ENCODE peak calls at places on chromosomes 2 and 18, in nine cellular contexts. L, Z, B, J, O, G, V, T and H are unnamed samples.

GRCh38 chr2:186641132-186641806 is 51.4 kb downstream of the ITGAV start:
- DNase-seq in L (no peak), Z (peak), B (no peak), J (no peak), O (no peak), G (no peak), V (no peak), T (no peak), H (no peak)

GRCh38 chr2:200471324-200471848 is 38.5 kb downstream of the KCTD18 start:
- DNase-seq in L (peak), Z (no peak), B (peak), J (no peak), O (peak), G (no peak), V (no peak), T (peak), H (no peak)

GRCh38 chr18:76488190-76488589 is 6.9 kb downstream of the ZNF516 start:
- DNase-seq in L (no peak), Z (no peak), B (no peak), J (no peak), O (no peak), G (peak), V (no peak), T (no peak), H (no peak)

GRCh38 chr2:68832161-68832869 is 38.9 kb downstream of the BMP10 start:
- DNase-seq in L (peak), Z (peak), B (peak), J (no peak), O (peak), G (peak), V (peak), T (no peak), H (no peak)

GRCh38 chr2:149739171-149739879 is 151.8 kb upstream of the MMADHC start:
- DNase-seq in L (no peak), Z (no peak), B (no peak), J (no peak), O (no peak), G (no peak), V (no peak), T (peak), H (no peak)

GRCh38 chr18:41395695-41396094 is 559.3 kb upstream of the PIK3C3 start:
- DNase-seq in L (no peak), Z (no peak), B (no peak), J (no peak), O (no peak), G (no peak), V (no peak), T (no peak), H (no peak)

GRCh38 chr2:126657146-126657635 is 1.2 kb downstream of the GYPC start:
- DNase-seq in L (no peak), Z (no peak), B (no peak), J (peak), O (peak), G (peak), V (peak), T (no peak), H (no peak)

GRCh38 chr18:51897884-51898283 is 442.1 kb upstream of the DCC start:
- DNase-seq in L (no peak), Z (no peak), B (no peak), J (no peak), O (no peak), G (no peak), V (no peak), T (no peak), H (no peak)

GRCh38 chr2:197890160-197890559 is 85.8 kb downstream of the PLCL1 start:
- DNase-seq in L (no peak), Z (no peak), B (no peak), J (no peak), O (no peak), G (no peak), V (no peak), T (no peak), H (no peak)

GRCh38 chr2:36441816-36442215 is 86.2 kb downstream of the CRIM1 start:
- DNase-seq in L (no peak), Z (no peak), B (no peak), J (no peak), O (no peak), G (peak), V (no peak), T (no peak), H (peak)

GRCh38 chr2:30226144-30227032 is 4.9 kb upstream of the LBH start:
- DNase-seq in L (no peak), Z (peak), B (no peak), J (no peak), O (no peak), G (peak), V (no peak), T (no peak), H (no peak)

GRCh38 chr2:20665261-20666113 is 1.5 kb upstream of the GDF7 start:
- DNase-seq in L (no peak), Z (no peak), B (no peak), J (no peak), O (no peak), G (no peak), V (peak), T (no peak), H (no peak)

GRCh38 chr2:237154894-237155851 is 69.5 kb downstream of the COPS8 start:
- DNase-seq in L (no peak), Z (no peak), B (no peak), J (no peak), O (no peak), G (no peak), V (no peak), T (no peak), H (no peak)

GRCh38 chr2:195560209-195560907 is 96.7 kb upstream of the SLC39A10 start:
- DNase-seq in L (no peak), Z (no peak), B (no peak), J (no peak), O (no peak), G (peak), V (no peak), T (no peak), H (no peak)

GRCh38 chr2:240895656-240896388 is at the start of gene MAB21L4:
- DNase-seq in L (no peak), Z (no peak), B (no peak), J (no peak), O (no peak), G (no peak), V (no peak), T (no peak), H (no peak)

GRCh38 chr18:61984293-61984692 is 91.5 kb upstream of the RNF152 start:
- DNase-seq in L (no peak), Z (no peak), B (no peak), J (no peak), O (no peak), G (peak), V (no peak), T (no peak), H (no peak)